ENCODE peak calls at places on chromosomes 4 and X, in six cellular contexts. G is brain microvascular endothelial cell, Y is C1 segment of cervical spinal cord, I is small intestine, T is hypothalamus, C is HL-60. F is an unnamed sample.

GRCh38 chr4:20276848-20277247 is 25.1 kb downstream of the SLIT2 start:
- DNase-seq in G (no peak), I (no peak), Y (no peak), T (no peak), C (no peak), F (no peak)

GRCh38 chr4:123250843-123251242 is 145.8 kb upstream of the SPRY1 start:
- DNase-seq in C (no peak), I (no peak), T (no peak), G (peak), Y (no peak), F (no peak)

GRCh38 chr4:150315175-150315574 is 236.9 kb downstream of the DCLK2 start:
- DNase-seq in I (no peak), Y (no peak), C (no peak), T (no peak), G (no peak), F (no peak)

GRCh38 chr4:170109586-170110289 is 20.0 kb upstream of the AADAT start:
- DNase-seq in Y (no peak), G (no peak), C (no peak), I (no peak), T (no peak), F (no peak)

GRCh38 chrX:50680990-50681389 is 133.0 kb downstream of the SHROOM4 start:
- DNase-seq in C (no peak), G (no peak), T (no peak), I (no peak), Y (no peak), F (no peak)

GRCh38 chrX:109740076-109740809 is 7.2 kb upstream of the ACSL4 start:
- DNase-seq in I (peak), T (no peak), C (no peak), Y (no peak), G (peak), F (peak)

GRCh38 chrX:18389968-18390367 is 35.4 kb upstream of the CDKL5 start:
- DNase-seq in Y (no peak), T (no peak), G (no peak), I (no peak), C (no peak), F (no peak)

GRCh38 chrX:134013528-134013927 is 28.1 kb upstream of the GPC3 start:
- DNase-seq in Y (no peak), T (no peak), G (no peak), I (no peak), C (no peak), F (no peak)

GRCh38 chrX:100687546-100687945 is 43.5 kb downstream of the SRPX2 start:
- DNase-seq in C (no peak), T (no peak), G (no peak), Y (no peak), I (no peak), F (no peak)

GRCh38 chrX:18173494-18174180 is 47.0 kb downstream of the BEND2 start:
- DNase-seq in G (no peak), C (no peak), T (no peak), I (no peak), Y (no peak), F (no peak)

GRCh38 chr4:15598644-15599043 is 56.5 kb downstream of the FBXL5 start:
- DNase-seq in I (no peak), T (no peak), Y (no peak), G (peak), C (no peak), F (no peak)

GRCh38 chr4:134375775-134376174 is 174.2 kb upstream of the PABPC4L start:
- DNase-seq in T (no peak), C (no peak), I (no peak), Y (no peak), G (no peak), F (no peak)

GRCh38 chr4:113042502-113042901 is 7.0 kb upstream of the ANK2 start:
- DNase-seq in G (no peak), C (no peak), I (no peak), Y (no peak), T (no peak), F (no peak)

GRCh38 chrX:36019164-36019563 is 99.6 kb downstream of the CFAP47 start:
- DNase-seq in C (no peak), I (peak), G (no peak), T (no peak), Y (no peak), F (peak)

GRCh38 chr4:163607292-163607691 is 112.8 kb downstream of the TMA16 start:
- DNase-seq in G (no peak), Y (no peak), C (no peak), T (no peak), I (no peak), F (no peak)

GRCh38 chr4:1309261-1310010 is 19.7 kb downstream of the MAEA start:
- DNase-seq in G (peak), Y (peak), I (peak), C (no peak), T (peak), F (peak)

GRCh38 chrX:10111364-10112148 is 45.2 kb upstream of the CLCN4 start:
- DNase-seq in G (no peak), T (no peak), C (no peak), I (peak), Y (no peak), F (peak)

GRCh38 chr4:101285985-101286384 is 61.3 kb downstream of the PPP3CA start:
- DNase-seq in Y (no peak), G (no peak), I (no peak), C (no peak), T (no peak), F (no peak)